ENCODE peak calls at places on chromosome 7, in seven cellular contexts. One of them, this sample, is unnamed. For H3K27me3, the result is how much of the 10 kb centered on the place peaks cover.

GRCh38 chr7:92421676-92422435 is 25.4 kb upstream of the GATAD1 start:
- DNase-seq in heart left ventricle: no peak
- DNase-seq in breast epithelium: no peak
- DNase-seq in vagina: no peak
- DNase-seq in K562: peak
- DNase-seq in stomach: no peak
- DNase-seq in spleen: no peak
- DNase-seq in this sample: peak

GRCh38 chr7:139329119-139329518 is 12.0 kb upstream of the FMC1 start:
- DNase-seq in spleen: no peak
- DNase-seq in stomach: no peak
- DNase-seq in K562: no peak
- DNase-seq in vagina: no peak
- DNase-seq in heart left ventricle: no peak
- DNase-seq in breast epithelium: no peak
- DNase-seq in this sample: no peak

GRCh38 chr7:3174515-3175318 is 126.3 kb upstream of the SDK1 start:
- DNase-seq in vagina: no peak
- DNase-seq in breast epithelium: no peak
- DNase-seq in spleen: peak
- DNase-seq in stomach: no peak
- DNase-seq in heart left ventricle: no peak
- DNase-seq in K562: no peak
- DNase-seq in this sample: no peak

GRCh38 chr7:16563281-16564022 is 36.8 kb downstream of the LRRC72 start:
- DNase-seq in spleen: no peak
- DNase-seq in stomach: no peak
- DNase-seq in vagina: no peak
- DNase-seq in K562: no peak
- DNase-seq in breast epithelium: no peak
- DNase-seq in heart left ventricle: no peak
- DNase-seq in this sample: no peak

GRCh38 chr7:34277016-34277800 is 371.9 kb downstream of the BMPER start:
- DNase-seq in K562: no peak
- DNase-seq in breast epithelium: no peak
- DNase-seq in heart left ventricle: no peak
- DNase-seq in stomach: no peak
- DNase-seq in vagina: no peak
- DNase-seq in spleen: no peak
- DNase-seq in this sample: no peak

GRCh38 chr7:101094791-101095375 is 9.6 kb downstream of the TRIM56 start:
- DNase-seq in vagina: no peak
- DNase-seq in heart left ventricle: peak
- DNase-seq in breast epithelium: no peak
- DNase-seq in spleen: no peak
- DNase-seq in stomach: peak
- DNase-seq in K562: peak
- DNase-seq in this sample: no peak

GRCh38 chr7:139427029-139427420 is 56.4 kb downstream of the KLRG2 start:
- DNase-seq in spleen: no peak
- DNase-seq in vagina: no peak
- DNase-seq in breast epithelium: no peak
- DNase-seq in K562: no peak
- DNase-seq in stomach: no peak
- DNase-seq in heart left ventricle: no peak
- DNase-seq in this sample: no peak

GRCh38 chr7:20797174-20798080 is 10.7 kb upstream of the SP8 start:
- DNase-seq in K562: no peak
- DNase-seq in heart left ventricle: no peak
- DNase-seq in breast epithelium: no peak
- DNase-seq in spleen: no peak
- DNase-seq in vagina: no peak
- DNase-seq in stomach: no peak
- DNase-seq in this sample: no peak

GRCh38 chr7:128948976-128949760 is 11.4 kb downstream of the IRF5 start:
- DNase-seq in spleen: no peak
- DNase-seq in vagina: peak
- DNase-seq in stomach: no peak
- DNase-seq in breast epithelium: no peak
- DNase-seq in heart left ventricle: no peak
- DNase-seq in K562: no peak
- DNase-seq in this sample: no peak

GRCh38 chr7:78125884-78126283 is 327.3 kb downstream of the PHTF2 start:
- DNase-seq in spleen: no peak
- DNase-seq in vagina: no peak
- DNase-seq in heart left ventricle: no peak
- DNase-seq in stomach: no peak
- DNase-seq in breast epithelium: no peak
- DNase-seq in K562: no peak
- DNase-seq in this sample: no peak

GRCh38 chr7:107879400-107880035 is 11.5 kb upstream of the DLD start:
- DNase-seq in breast epithelium: no peak
- DNase-seq in spleen: no peak
- DNase-seq in vagina: no peak
- DNase-seq in heart left ventricle: no peak
- DNase-seq in K562: peak
- DNase-seq in stomach: peak
- DNase-seq in this sample: peak

GRCh38 chr7:131882321-131882720 is 325.9 kb upstream of the PODXL start:
- DNase-seq in K562: no peak
- DNase-seq in stomach: no peak
- DNase-seq in heart left ventricle: no peak
- DNase-seq in spleen: no peak
- DNase-seq in breast epithelium: no peak
- DNase-seq in vagina: no peak
- DNase-seq in this sample: no peak

GRCh38 chr7:37341033-37341630 is 107.5 kb downstream of the ELMO1 start:
- DNase-seq in breast epithelium: no peak
- DNase-seq in vagina: no peak
- DNase-seq in K562: no peak
- DNase-seq in spleen: no peak
- DNase-seq in heart left ventricle: no peak
- DNase-seq in stomach: no peak
- DNase-seq in this sample: no peak

GRCh38 chr7:148142660-148143248 is 447.8 kb upstream of the C7orf33 start:
- DNase-seq in breast epithelium: no peak
- DNase-seq in heart left ventricle: no peak
- DNase-seq in K562: no peak
- DNase-seq in vagina: no peak
- DNase-seq in spleen: no peak
- DNase-seq in stomach: no peak
- DNase-seq in this sample: peak

GRCh38 chr7:514651-515598 is 4.7 kb downstream of the PDGFA start:
- DNase-seq in spleen: no peak
- DNase-seq in breast epithelium: no peak
- DNase-seq in stomach: peak
- DNase-seq in heart left ventricle: peak
- DNase-seq in K562: peak
- DNase-seq in vagina: no peak
- DNase-seq in this sample: no peak

GRCh38 chr7:516216-516605 is 3.4 kb downstream of the PDGFA start:
- DNase-seq in stomach: no peak
- DNase-seq in heart left ventricle: no peak
- DNase-seq in K562: no peak
- DNase-seq in breast epithelium: no peak
- DNase-seq in vagina: no peak
- DNase-seq in spleen: no peak
- DNase-seq in this sample: no peak

GRCh38 chr7:515628-516027 is 4.0 kb downstream of the PDGFA start:
- DNase-seq in spleen: no peak
- DNase-seq in vagina: no peak
- DNase-seq in stomach: no peak
- DNase-seq in K562: no peak
- DNase-seq in heart left ventricle: no peak
- DNase-seq in breast epithelium: no peak
- DNase-seq in this sample: no peak

GRCh38 chr7:517848-518629 is 1.6 kb downstream of the PDGFA start:
- DNase-seq in K562: peak
- DNase-seq in spleen: no peak
- DNase-seq in heart left ventricle: peak
- DNase-seq in vagina: no peak
- DNase-seq in stomach: peak
- DNase-seq in breast epithelium: no peak
- DNase-seq in this sample: peak

DNA sequence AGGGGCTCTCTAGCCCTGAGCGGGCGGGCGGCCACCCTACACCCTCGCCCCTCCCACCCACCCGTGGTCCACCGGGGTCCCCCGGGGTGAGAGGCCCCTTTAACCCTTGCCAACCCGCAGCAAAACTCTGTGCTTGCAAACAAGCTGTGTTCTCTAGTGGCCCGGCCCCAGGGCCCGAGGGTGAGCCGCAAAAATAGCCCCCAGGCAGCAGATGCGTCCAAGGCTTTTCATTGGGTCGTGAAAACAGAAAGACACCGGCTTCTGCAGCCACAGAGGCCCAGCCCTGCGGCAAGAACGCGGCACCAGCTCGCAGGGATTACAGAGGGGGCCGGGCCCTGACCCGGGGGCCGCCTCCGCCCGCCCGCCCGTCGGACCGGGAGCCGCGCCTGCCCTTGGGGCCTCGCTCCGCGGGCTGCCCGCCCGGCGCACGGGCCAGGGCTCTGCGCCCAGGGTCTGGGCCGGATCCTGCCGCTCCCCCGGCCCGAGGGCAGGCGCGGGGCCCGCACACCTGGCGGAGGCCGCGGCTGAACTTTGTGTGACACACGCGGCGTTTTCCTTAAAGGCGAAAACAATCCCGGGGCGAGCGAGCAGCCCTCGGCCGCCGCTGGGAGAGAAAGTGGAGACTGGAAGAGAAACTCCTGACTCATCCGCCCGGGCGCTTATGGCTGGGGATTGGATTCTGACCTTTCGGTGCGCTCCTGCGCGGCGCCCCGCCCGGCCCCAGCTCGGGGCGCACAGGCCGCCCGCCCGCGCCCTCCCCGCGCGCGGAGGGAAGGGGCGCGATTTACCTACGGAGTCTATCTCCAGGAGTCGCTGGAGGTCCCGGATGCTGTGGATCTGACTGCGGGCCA is 2.8 kb downstream of the PDGFA start:
- DNase-seq in spleen: no peak
- DNase-seq in heart left ventricle: peak
- DNase-seq in K562: peak
- DNase-seq in breast epithelium: no peak
- DNase-seq in vagina: no peak
- DNase-seq in stomach: peak
- DNase-seq in this sample: peak
- TF ChIP-seq POLR2A in spleen: no peak
- TF ChIP-seq POLR2A in heart left ventricle: no peak
- TF ChIP-seq POLR2A in K562: no peak
- TF ChIP-seq POLR2A in breast epithelium: no peak
- TF ChIP-seq POLR2A in vagina: no peak
- TF ChIP-seq POLR2A in stomach: no peak
- TF ChIP-seq POLR2A in this sample: no peak

GRCh38 chr7:157594306-157594705 is 257.5 kb downstream of the DNAJB6 start:
- DNase-seq in K562: no peak
- DNase-seq in stomach: no peak
- DNase-seq in spleen: peak
- DNase-seq in heart left ventricle: no peak
- DNase-seq in vagina: no peak
- DNase-seq in breast epithelium: no peak
- DNase-seq in this sample: no peak
- H3K27me3 ChIP-seq in K562: half or more
- H3K27me3 ChIP-seq in stomach: under half
- H3K27me3 ChIP-seq in spleen: under half
- H3K27me3 ChIP-seq in heart left ventricle: under half
- H3K27me3 ChIP-seq in vagina: under half
- H3K27me3 ChIP-seq in breast epithelium: under half
- H3K27me3 ChIP-seq in this sample: under half

GRCh38 chr7:36148422-36149065 is 4.5 kb upstream of the EEPD1 start:
- DNase-seq in breast epithelium: no peak
- DNase-seq in heart left ventricle: no peak
- DNase-seq in stomach: no peak
- DNase-seq in spleen: no peak
- DNase-seq in K562: no peak
- DNase-seq in vagina: no peak
- DNase-seq in this sample: no peak
- TF ChIP-seq POLR2A in breast epithelium: no peak
- TF ChIP-seq POLR2A in heart left ventricle: no peak
- TF ChIP-seq POLR2A in stomach: no peak
- TF ChIP-seq POLR2A in spleen: no peak
- TF ChIP-seq POLR2A in K562: no peak
- TF ChIP-seq POLR2A in vagina: no peak
- TF ChIP-seq POLR2A in this sample: no peak

DNA sequence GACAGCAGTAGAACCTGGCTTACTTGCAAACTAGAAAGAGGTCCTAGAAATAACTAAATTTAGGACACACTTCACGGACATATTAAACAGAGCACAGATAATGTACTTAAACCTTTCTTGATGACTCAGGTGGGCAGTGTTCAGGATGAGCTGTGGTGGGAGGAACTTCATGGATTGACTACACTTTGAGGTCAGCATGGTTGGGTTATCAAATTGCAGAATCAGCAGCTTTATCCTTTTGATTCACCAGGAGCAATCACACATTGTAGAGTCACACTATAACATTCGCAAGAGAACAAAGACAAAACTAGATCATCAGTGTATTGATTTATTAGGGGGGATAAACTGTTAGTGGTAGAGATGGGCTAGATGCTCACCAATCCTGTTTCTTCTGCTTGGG is 38.6 kb upstream of the AGK start:
- DNase-seq in K562: no peak
- DNase-seq in vagina: no peak
- DNase-seq in spleen: no peak
- DNase-seq in breast epithelium: no peak
- DNase-seq in heart left ventricle: no peak
- DNase-seq in stomach: no peak
- DNase-seq in this sample: no peak
- H3K27me3 ChIP-seq in K562: under half
- H3K27me3 ChIP-seq in vagina: under half
- H3K27me3 ChIP-seq in spleen: under half
- H3K27me3 ChIP-seq in breast epithelium: under half
- H3K27me3 ChIP-seq in heart left ventricle: under half
- H3K27me3 ChIP-seq in stomach: under half
- H3K27me3 ChIP-seq in this sample: under half